ENCODE peak calls at places on chromosomes 11 and 22, in ten cellular contexts. One of them, this sample, is unnamed.

GRCh38 chr22:43852605-43853327 is 9.5 kb downstream of the SULT4A1 start:
- DNase-seq in tibial artery: no peak
- DNase-seq in gastrocnemius medialis: peak
- DNase-seq in breast epithelium: no peak
- DNase-seq in H1: no peak
- DNase-seq in cardiac fibroblast: no peak
- DNase-seq in lower leg skin: peak
- DNase-seq in cardiac muscle cell: no peak
- DNase-seq in transverse colon: no peak
- DNase-seq in astrocyte of the spinal cord: no peak
- DNase-seq in this sample: no peak

GRCh38 chr11:32259641-32260081 is 168.8 kb downstream of the RCN1 start:
- DNase-seq in H1: no peak
- DNase-seq in gastrocnemius medialis: no peak
- DNase-seq in transverse colon: peak
- DNase-seq in tibial artery: peak
- DNase-seq in lower leg skin: no peak
- DNase-seq in astrocyte of the spinal cord: peak
- DNase-seq in breast epithelium: no peak
- DNase-seq in cardiac muscle cell: peak
- DNase-seq in cardiac fibroblast: peak
- DNase-seq in this sample: peak

GRCh38 chr11:20011294-20011951 is 148.9 kb downstream of the DBX1 start:
- DNase-seq in astrocyte of the spinal cord: no peak
- DNase-seq in lower leg skin: no peak
- DNase-seq in cardiac fibroblast: peak
- DNase-seq in breast epithelium: no peak
- DNase-seq in H1: no peak
- DNase-seq in cardiac muscle cell: no peak
- DNase-seq in transverse colon: no peak
- DNase-seq in gastrocnemius medialis: no peak
- DNase-seq in tibial artery: no peak
- DNase-seq in this sample: peak

GRCh38 chr22:44901301-44901700 is 108.5 kb downstream of the PHF21B start:
- DNase-seq in tibial artery: no peak
- DNase-seq in transverse colon: no peak
- DNase-seq in cardiac muscle cell: peak
- DNase-seq in lower leg skin: peak
- DNase-seq in gastrocnemius medialis: no peak
- DNase-seq in H1: no peak
- DNase-seq in astrocyte of the spinal cord: no peak
- DNase-seq in cardiac fibroblast: peak
- DNase-seq in breast epithelium: no peak
- DNase-seq in this sample: peak

GRCh38 chr22:50621948-50622722 is 5.8 kb downstream of the ARSA start:
- DNase-seq in transverse colon: peak
- DNase-seq in cardiac muscle cell: no peak
- DNase-seq in tibial artery: no peak
- DNase-seq in astrocyte of the spinal cord: no peak
- DNase-seq in lower leg skin: no peak
- DNase-seq in breast epithelium: peak
- DNase-seq in gastrocnemius medialis: no peak
- DNase-seq in H1: peak
- DNase-seq in cardiac fibroblast: no peak
- DNase-seq in this sample: no peak

GRCh38 chr11:27497284-27497866 is 9.2 kb downstream of the LIN7C start:
- DNase-seq in lower leg skin: no peak
- DNase-seq in transverse colon: no peak
- DNase-seq in astrocyte of the spinal cord: peak
- DNase-seq in cardiac fibroblast: peak
- DNase-seq in H1: no peak
- DNase-seq in cardiac muscle cell: peak
- DNase-seq in gastrocnemius medialis: no peak
- DNase-seq in breast epithelium: no peak
- DNase-seq in tibial artery: no peak
- DNase-seq in this sample: peak

GRCh38 chr11:8870461-8871282 is 40.3 kb upstream of the AKIP1 start:
- DNase-seq in cardiac fibroblast: peak
- DNase-seq in gastrocnemius medialis: no peak
- DNase-seq in tibial artery: peak
- DNase-seq in H1: peak
- DNase-seq in transverse colon: peak
- DNase-seq in breast epithelium: peak
- DNase-seq in astrocyte of the spinal cord: peak
- DNase-seq in cardiac muscle cell: peak
- DNase-seq in lower leg skin: peak
- DNase-seq in this sample: peak

GRCh38 chr11:82828472-82828871 is 71.8 kb downstream of the PRCP start:
- DNase-seq in cardiac muscle cell: no peak
- DNase-seq in lower leg skin: no peak
- DNase-seq in H1: no peak
- DNase-seq in cardiac fibroblast: no peak
- DNase-seq in breast epithelium: no peak
- DNase-seq in transverse colon: no peak
- DNase-seq in tibial artery: no peak
- DNase-seq in astrocyte of the spinal cord: no peak
- DNase-seq in gastrocnemius medialis: no peak
- DNase-seq in this sample: no peak

GRCh38 chr11:2944953-2945756 is 15.9 kb upstream of the PHLDA2 start:
- DNase-seq in breast epithelium: peak
- DNase-seq in transverse colon: peak
- DNase-seq in cardiac fibroblast: peak
- DNase-seq in tibial artery: peak
- DNase-seq in H1: peak
- DNase-seq in cardiac muscle cell: peak
- DNase-seq in astrocyte of the spinal cord: peak
- DNase-seq in lower leg skin: peak
- DNase-seq in gastrocnemius medialis: peak
- DNase-seq in this sample: peak

GRCh38 chr11:76824980-76825725 is 35.6 kb upstream of the ACER3 start:
- DNase-seq in cardiac muscle cell: no peak
- DNase-seq in tibial artery: no peak
- DNase-seq in gastrocnemius medialis: no peak
- DNase-seq in breast epithelium: peak
- DNase-seq in cardiac fibroblast: peak
- DNase-seq in H1: no peak
- DNase-seq in astrocyte of the spinal cord: no peak
- DNase-seq in transverse colon: no peak
- DNase-seq in lower leg skin: no peak
- DNase-seq in this sample: peak

GRCh38 chr22:31343235-31344191 is 2.6 kb downstream of the PATZ1 start:
- DNase-seq in gastrocnemius medialis: no peak
- DNase-seq in cardiac fibroblast: peak
- DNase-seq in cardiac muscle cell: peak
- DNase-seq in breast epithelium: peak
- DNase-seq in astrocyte of the spinal cord: no peak
- DNase-seq in tibial artery: peak
- DNase-seq in transverse colon: peak
- DNase-seq in H1: peak
- DNase-seq in lower leg skin: peak
- DNase-seq in this sample: no peak

GRCh38 chr11:88300888-88301477 is 36.6 kb downstream of the CTSC start:
- DNase-seq in tibial artery: no peak
- DNase-seq in lower leg skin: no peak
- DNase-seq in transverse colon: no peak
- DNase-seq in breast epithelium: no peak
- DNase-seq in gastrocnemius medialis: no peak
- DNase-seq in cardiac fibroblast: no peak
- DNase-seq in astrocyte of the spinal cord: no peak
- DNase-seq in cardiac muscle cell: peak
- DNase-seq in H1: no peak
- DNase-seq in this sample: no peak

GRCh38 chr11:18804621-18805020 is 13.0 kb upstream of the PTPN5 start:
- DNase-seq in lower leg skin: no peak
- DNase-seq in tibial artery: no peak
- DNase-seq in cardiac muscle cell: no peak
- DNase-seq in transverse colon: no peak
- DNase-seq in astrocyte of the spinal cord: no peak
- DNase-seq in breast epithelium: no peak
- DNase-seq in H1: no peak
- DNase-seq in gastrocnemius medialis: no peak
- DNase-seq in cardiac fibroblast: no peak
- DNase-seq in this sample: no peak

GRCh38 chr22:29260031-29260560 is 7.7 kb downstream of the RHBDD3 start:
- DNase-seq in transverse colon: no peak
- DNase-seq in gastrocnemius medialis: no peak
- DNase-seq in tibial artery: no peak
- DNase-seq in cardiac fibroblast: no peak
- DNase-seq in cardiac muscle cell: no peak
- DNase-seq in breast epithelium: no peak
- DNase-seq in H1: no peak
- DNase-seq in astrocyte of the spinal cord: no peak
- DNase-seq in lower leg skin: no peak
- DNase-seq in this sample: no peak

GRCh38 chr22:32199341-32199740 is 5.5 kb downstream of the RFPL2 start:
- DNase-seq in gastrocnemius medialis: no peak
- DNase-seq in transverse colon: no peak
- DNase-seq in cardiac muscle cell: no peak
- DNase-seq in cardiac fibroblast: no peak
- DNase-seq in tibial artery: no peak
- DNase-seq in breast epithelium: no peak
- DNase-seq in lower leg skin: no peak
- DNase-seq in H1: peak
- DNase-seq in astrocyte of the spinal cord: no peak
- DNase-seq in this sample: no peak

GRCh38 chr11:44731685-44732411 is 5.1 kb downstream of the TSPAN18 start:
- DNase-seq in astrocyte of the spinal cord: no peak
- DNase-seq in transverse colon: no peak
- DNase-seq in cardiac fibroblast: no peak
- DNase-seq in H1: no peak
- DNase-seq in gastrocnemius medialis: no peak
- DNase-seq in lower leg skin: no peak
- DNase-seq in tibial artery: no peak
- DNase-seq in cardiac muscle cell: no peak
- DNase-seq in breast epithelium: no peak
- DNase-seq in this sample: no peak

GRCh38 chr11:33533668-33534067 is 167.0 kb downstream of the C11orf91 start:
- DNase-seq in gastrocnemius medialis: no peak
- DNase-seq in transverse colon: no peak
- DNase-seq in astrocyte of the spinal cord: peak
- DNase-seq in lower leg skin: no peak
- DNase-seq in H1: no peak
- DNase-seq in breast epithelium: no peak
- DNase-seq in cardiac muscle cell: no peak
- DNase-seq in tibial artery: no peak
- DNase-seq in cardiac fibroblast: peak
- DNase-seq in this sample: peak
- TF ChIP-seq CTCF in gastrocnemius medialis: no peak
- TF ChIP-seq CTCF in transverse colon: no peak
- TF ChIP-seq CTCF in astrocyte of the spinal cord: no peak
- TF ChIP-seq CTCF in lower leg skin: no peak
- TF ChIP-seq CTCF in H1: no peak
- TF ChIP-seq CTCF in breast epithelium: no peak
- TF ChIP-seq CTCF in cardiac muscle cell: no peak
- TF ChIP-seq CTCF in tibial artery: no peak
- TF ChIP-seq CTCF in cardiac fibroblast: no peak
- TF ChIP-seq CTCF in this sample: no peak

DNA sequence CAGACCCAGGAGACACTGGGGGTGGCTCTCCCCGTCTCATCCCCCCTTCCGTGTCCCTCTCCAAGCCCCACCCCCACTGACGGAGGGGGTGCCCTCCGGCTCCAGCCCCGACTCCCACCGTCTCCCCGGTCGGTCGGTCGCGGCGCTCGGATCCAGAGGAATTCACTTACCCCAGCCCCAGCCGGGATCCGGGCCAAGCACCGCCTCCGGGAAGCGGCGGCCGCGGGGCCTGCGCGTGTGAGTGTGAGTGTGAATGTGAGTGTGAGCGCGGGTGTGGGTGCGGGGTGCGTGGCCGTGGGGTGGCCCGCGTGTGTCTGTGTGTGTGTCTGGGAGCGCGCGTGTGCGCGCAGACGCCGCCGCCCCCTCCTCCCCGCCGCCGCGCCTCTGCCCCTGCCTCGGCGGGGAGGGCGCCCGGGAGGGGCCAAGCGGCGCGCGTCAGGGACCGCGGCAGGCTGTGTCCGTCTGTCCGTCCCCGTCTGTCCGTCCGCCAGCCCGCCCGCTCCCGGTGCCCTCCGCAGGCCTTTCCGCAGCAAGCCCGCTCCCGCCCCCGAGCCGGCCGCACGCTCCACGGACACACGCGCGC is at the start of gene ELFN2:
- DNase-seq in breast epithelium: no peak
- DNase-seq in tibial artery: no peak
- DNase-seq in transverse colon: no peak
- DNase-seq in astrocyte of the spinal cord: peak
- DNase-seq in H1: no peak
- DNase-seq in lower leg skin: no peak
- DNase-seq in cardiac muscle cell: peak
- DNase-seq in gastrocnemius medialis: no peak
- DNase-seq in cardiac fibroblast: no peak
- DNase-seq in this sample: no peak
- H3K4me3 ChIP-seq in breast epithelium: peak
- H3K4me3 ChIP-seq in tibial artery: peak
- H3K4me3 ChIP-seq in transverse colon: no peak
- H3K4me3 ChIP-seq in astrocyte of the spinal cord: peak
- H3K4me3 ChIP-seq in H1: peak
- H3K4me3 ChIP-seq in lower leg skin: peak
- H3K4me3 ChIP-seq in cardiac muscle cell: peak
- H3K4me3 ChIP-seq in gastrocnemius medialis: no peak
- H3K4me3 ChIP-seq in cardiac fibroblast: peak
- H3K4me3 ChIP-seq in this sample: peak

GRCh38 chr11:72112541-72113136 is at the start of gene ANAPC15:
- DNase-seq in breast epithelium: peak
- DNase-seq in H1: peak
- DNase-seq in lower leg skin: peak
- DNase-seq in astrocyte of the spinal cord: peak
- DNase-seq in cardiac fibroblast: peak
- DNase-seq in cardiac muscle cell: peak
- DNase-seq in transverse colon: peak
- DNase-seq in tibial artery: peak
- DNase-seq in gastrocnemius medialis: peak
- DNase-seq in this sample: peak
- TF ChIP-seq CTCF in breast epithelium: no peak
- TF ChIP-seq CTCF in H1: no peak
- TF ChIP-seq CTCF in lower leg skin: no peak
- TF ChIP-seq CTCF in astrocyte of the spinal cord: no peak
- TF ChIP-seq CTCF in cardiac fibroblast: no peak
- TF ChIP-seq CTCF in cardiac muscle cell: no peak
- TF ChIP-seq CTCF in transverse colon: no peak
- TF ChIP-seq CTCF in tibial artery: no peak
- TF ChIP-seq CTCF in gastrocnemius medialis: no peak
- TF ChIP-seq CTCF in this sample: no peak

DNA sequence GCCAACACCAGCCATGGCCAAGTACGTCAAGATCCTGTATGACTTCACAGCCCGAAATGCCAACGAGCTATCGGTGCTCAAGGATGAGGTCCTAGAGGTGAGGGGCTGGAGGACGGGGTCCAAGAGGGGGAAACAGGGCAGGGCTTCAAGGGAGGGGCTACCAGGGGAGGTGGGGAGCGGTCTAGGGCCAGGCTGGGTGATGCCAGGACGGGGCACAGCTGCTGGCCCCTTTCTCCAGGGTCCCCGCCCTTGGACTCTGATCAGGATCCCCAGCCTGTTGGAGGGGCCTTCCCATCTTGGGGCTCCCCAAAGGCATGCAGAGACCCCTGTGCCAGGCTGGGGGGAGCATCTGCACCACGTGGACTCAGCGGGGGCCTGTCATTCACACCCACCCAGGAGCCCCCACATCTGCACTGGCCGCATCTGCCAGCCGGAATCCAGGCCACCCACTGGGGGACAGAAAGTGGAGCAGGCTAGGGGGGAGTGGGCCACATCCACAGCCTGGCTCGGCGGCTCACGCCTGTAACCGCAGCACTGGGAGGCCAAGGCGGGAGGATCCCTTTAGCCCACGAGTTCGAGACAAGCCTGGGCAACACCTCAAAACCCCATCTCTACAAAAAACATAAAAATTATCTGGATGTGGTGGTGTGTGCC is 18.8 kb downstream of the EPS8L2 start:
- DNase-seq in H1: no peak
- DNase-seq in gastrocnemius medialis: no peak
- DNase-seq in cardiac muscle cell: no peak
- DNase-seq in lower leg skin: no peak
- DNase-seq in breast epithelium: no peak
- DNase-seq in cardiac fibroblast: no peak
- DNase-seq in transverse colon: no peak
- DNase-seq in astrocyte of the spinal cord: no peak
- DNase-seq in tibial artery: no peak
- DNase-seq in this sample: no peak
- H3K4me3 ChIP-seq in H1: no peak
- H3K4me3 ChIP-seq in gastrocnemius medialis: no peak
- H3K4me3 ChIP-seq in cardiac muscle cell: no peak
- H3K4me3 ChIP-seq in lower leg skin: no peak
- H3K4me3 ChIP-seq in breast epithelium: no peak
- H3K4me3 ChIP-seq in cardiac fibroblast: no peak
- H3K4me3 ChIP-seq in transverse colon: no peak
- H3K4me3 ChIP-seq in astrocyte of the spinal cord: no peak
- H3K4me3 ChIP-seq in tibial artery: no peak
- H3K4me3 ChIP-seq in this sample: no peak